ENCODE peak calls at places on chromosomes 12 and 14, in five cellular contexts. L is cardiac muscle cell, E is astrocyte of the spinal cord, T is Peyer's patch, G is cardiac fibroblast. R is an unnamed sample.

GRCh38 chr12:121748571-121749265 is 36.2 kb downstream of the TMEM120B start:
- DNase-seq in L (peak; percentile 88), E (peak; percentile 89), T (no peak), G (peak; percentile 86), R (peak; percentile 93)

GRCh38 chr12:105706321-105706972 is 376.0 kb downstream of the C12orf75 start:
- DNase-seq in L (no peak), E (peak; percentile 83), T (no peak), G (peak; percentile 68), R (peak; percentile 11)

GRCh38 chr12:125065753-125066570 is 727 bp downstream of the AACS start:
- DNase-seq in L (no peak), E (no peak), T (no peak), G (no peak), R (no peak)

GRCh38 chr12:4417471-4417870 is 28.1 kb downstream of the FGF6 start:
- DNase-seq in L (no peak), E (no peak), T (no peak), G (no peak), R (no peak)

GRCh38 chr14:103529383-103530365 is 678 bp downstream of the TRMT61A start:
- DNase-seq in L (no peak), E (no peak), T (no peak), G (no peak), R (no peak)

GRCh38 chr14:56754966-56755365 is 55.3 kb downstream of the OTX2 start:
- DNase-seq in L (no peak), E (no peak), T (no peak), G (no peak), R (no peak)

GRCh38 chr14:80653951-80654350 is 287.6 kb downstream of the CEP128 start:
- DNase-seq in L (no peak), E (no peak), T (no peak), G (no peak), R (no peak)

GRCh38 chr14:100020623-100021022 is 44.6 kb upstream of the EVL start:
- DNase-seq in L (no peak), E (no peak), T (no peak), G (no peak), R (no peak)

GRCh38 chr12:49912345-49912744 is 8.6 kb upstream of the FAIM2 start:
- DNase-seq in L (peak; percentile 41), E (no peak), T (no peak), G (no peak), R (no peak)

GRCh38 chr14:101315802-101316296 is 245.4 kb upstream of the DIO3 start:
- DNase-seq in L (no peak), E (no peak), T (no peak), G (no peak), R (peak; percentile 28)

GRCh38 chr14:88950069-88950468 is 125.6 kb downstream of the TTC8 start:
- DNase-seq in L (no peak), E (no peak), T (no peak), G (no peak), R (no peak)

GRCh38 chr14:95151561-95151960 is 5.8 kb downstream of the DICER1 start:
- DNase-seq in L (no peak), E (no peak), T (no peak), G (peak; percentile 29), R (peak; percentile 34)

GRCh38 chr14:85528080-85528881 is 1.7 kb upstream of the FLRT2 start:
- DNase-seq in L (peak; percentile 95), E (peak; percentile 93), T (no peak), G (peak; percentile 93), R (peak; percentile 92)

GRCh38 chr14:33692762-33693161 is 258.1 kb downstream of the EGLN3 start:
- DNase-seq in L (peak; percentile 72), E (peak; percentile 95), T (no peak), G (peak; percentile 89), R (peak; percentile 86)

GRCh38 chr12:93080994-93081809 is 152.1 kb upstream of the EEA1 start:
- DNase-seq in L (peak; percentile 74), E (peak; percentile 74), T (no peak), G (peak; percentile 61), R (no peak)

GRCh38 chr12:2692156-2692555 is 102.6 kb upstream of the FKBP4 start:
- DNase-seq in L (no peak), E (no peak), T (no peak), G (no peak), R (no peak)

GRCh38 chr12:70583251-70583650 is 54.0 kb downstream of the PTPRB start:
- DNase-seq in L (no peak), E (no peak), T (no peak), G (no peak), R (no peak)

GRCh38 chr14:53391156-53391555 is 238.0 kb upstream of the DDHD1 start:
- DNase-seq in L (peak; percentile 60), E (peak; percentile 66), T (no peak), G (peak; percentile 62), R (peak; percentile 93)

GRCh38 chr12:81502912-81503695 is 256.0 kb downstream of the PPFIA2 start:
- DNase-seq in L (peak; percentile 90), E (peak; percentile 94), T (no peak), G (peak; percentile 89), R (peak; percentile 94)

GRCh38 chr14:85409496-85410210 is 120.3 kb upstream of the FLRT2 start:
- DNase-seq in L (no peak), E (no peak), T (no peak), G (no peak), R (no peak)

GRCh38 chr12:110917467-110917866 is 2.9 kb downstream of the MYL2 start:
- DNase-seq in L (peak; percentile 86), E (peak; percentile 62), T (no peak), G (peak; percentile 84), R (peak; percentile 63)

GRCh38 chr14:97350894-97351713 is 553.9 kb downstream of the VRK1 start:
- DNase-seq in L (no peak), E (no peak), T (no peak), G (no peak), R (no peak)

GRCh38 chr12:109539508-109539907 is 33.8 kb downstream of the MMAB start:
- DNase-seq in L (peak; percentile 21), E (peak; percentile 67), T (no peak), G (peak; percentile 30), R (peak; percentile 75)

GRCh38 chr14:33307691-33308369 is 369.2 kb downstream of the NPAS3 start:
- DNase-seq in L (peak; percentile 69), E (peak; percentile 86), T (no peak), G (peak; percentile 72), R (peak; percentile 91)

GRCh38 chr12:6430124-6430989 is 14.4 kb upstream of the CD27 start:
- DNase-seq in L (peak; percentile 100), E (peak; percentile 87), T (peak; percentile 68), G (peak; percentile 99), R (peak; percentile 99)

GRCh38 chr14:103552011-103552797 is 10.3 kb downstream of the BAG5 start:
- DNase-seq in L (peak; percentile 33), E (peak; percentile 47), T (no peak), G (peak; percentile 45), R (peak; percentile 34)

GRCh38 chr12:70985850-70986249 is 65.3 kb upstream of the PTPRR start:
- DNase-seq in L (peak; percentile 75), E (peak; percentile 24), T (no peak), G (peak; percentile 92), R (peak; percentile 96)

GRCh38 chr14:42930058-42930457 is 1323.4 kb downstream of the LRFN5 start:
- DNase-seq in L (no peak), E (no peak), T (no peak), G (no peak), R (peak; percentile 4)

GRCh38 chr14:25121342-25122129 is 71.6 kb upstream of the STXBP6 start:
- DNase-seq in L (peak; percentile 90), E (peak; percentile 63), T (no peak), G (peak; percentile 86), R (peak; percentile 95)

GRCh38 chr12:70154960-70155589 is 88.2 kb upstream of the CNOT2 start:
- DNase-seq in L (peak; percentile 4), E (peak; percentile 27), T (no peak), G (peak; percentile 17), R (peak; percentile 37)

GRCh38 chr12:108797677-108798076 is 59.7 kb downstream of the SSH1 start:
- DNase-seq in L (no peak), E (no peak), T (no peak), G (no peak), R (no peak)

GRCh38 chr12:67025543-67026114 is 243.5 kb upstream of the CAND1 start:
- DNase-seq in L (peak; percentile 29), E (peak; percentile 34), T (no peak), G (peak; percentile 30), R (peak; percentile 21)

DNA sequence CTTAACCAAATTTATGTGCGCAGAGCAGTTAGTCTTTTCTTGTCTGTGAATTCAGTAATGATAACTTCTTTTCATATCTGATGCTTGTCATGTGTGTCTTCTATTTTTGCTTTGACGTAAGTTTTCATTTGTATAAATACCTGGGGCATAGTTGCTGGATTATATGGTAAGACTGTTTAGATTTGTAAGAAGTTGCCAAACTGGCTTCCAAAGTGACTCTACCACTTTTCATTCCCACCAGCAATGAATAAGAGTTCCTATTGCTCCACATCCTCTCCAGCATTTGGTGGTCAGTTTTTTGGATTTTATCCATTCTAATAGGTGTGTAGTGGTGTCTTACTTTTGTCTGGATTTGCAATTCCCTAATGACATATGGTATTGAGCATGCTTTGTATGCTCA is 8.9 kb downstream of the ZNF268 start:
- DNase-seq in L (no peak), E (no peak), T (no peak), G (no peak), R (no peak)
- H3K4me3 ChIP-seq in L (no peak overlapping the region), E (no peak overlapping the region), T (no peak overlapping the region), G (no peak overlapping the region), R (no peak overlapping the region)

DNA sequence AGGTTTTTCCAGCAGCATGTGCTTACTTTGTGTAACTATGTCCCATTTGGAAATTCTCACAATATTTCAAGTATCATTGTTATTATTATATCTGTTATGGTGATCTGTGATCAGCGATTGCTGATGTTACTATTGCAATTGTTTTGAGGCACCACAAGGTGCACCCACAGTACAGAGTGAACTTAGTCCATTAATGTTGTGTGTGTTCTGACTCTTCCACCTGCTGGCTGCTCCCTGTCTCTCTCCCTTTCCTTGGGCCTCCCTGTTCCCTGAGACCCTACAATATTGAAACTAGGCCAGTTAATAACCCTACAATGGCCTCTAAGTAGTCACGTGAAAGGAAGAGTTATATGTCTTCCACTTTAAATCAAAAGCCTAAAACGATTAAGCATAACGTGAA is 153.9 kb downstream of the PIK3C2G start:
- DNase-seq in L (no peak), E (no peak), T (no peak), G (no peak), R (no peak)
- TF ChIP-seq CTCF in L (no peak), E (no peak), T (no peak), G (no peak), R (no peak)

DNA sequence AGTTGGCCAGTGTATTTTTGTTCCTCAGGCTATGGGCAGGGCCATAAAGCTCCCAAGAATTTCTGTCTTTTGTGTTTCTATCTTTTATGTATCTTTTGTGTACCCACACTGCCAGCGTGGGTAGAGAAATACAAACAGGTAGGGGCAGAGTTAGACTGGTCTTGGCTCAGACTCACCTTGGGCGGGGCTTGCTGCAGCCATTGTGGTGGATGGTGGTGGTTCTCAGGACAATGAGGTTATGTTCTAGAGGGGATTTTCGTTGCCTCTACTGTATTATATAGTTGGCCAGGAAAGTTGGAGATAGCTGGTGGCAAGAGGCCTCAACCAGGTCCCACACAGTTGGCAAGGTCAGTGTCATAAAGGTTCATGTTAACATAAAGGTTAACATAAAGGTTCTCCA is 977.5 kb upstream of the LRFN5 start:
- DNase-seq in L (no peak), E (no peak), T (no peak), G (no peak), R (no peak)
- H3K4me3 ChIP-seq in L (peak overlapping the region; percentile 30), E (no peak overlapping the region), T (no peak overlapping the region), G (no peak overlapping the region), R (no peak overlapping the region)

DNA sequence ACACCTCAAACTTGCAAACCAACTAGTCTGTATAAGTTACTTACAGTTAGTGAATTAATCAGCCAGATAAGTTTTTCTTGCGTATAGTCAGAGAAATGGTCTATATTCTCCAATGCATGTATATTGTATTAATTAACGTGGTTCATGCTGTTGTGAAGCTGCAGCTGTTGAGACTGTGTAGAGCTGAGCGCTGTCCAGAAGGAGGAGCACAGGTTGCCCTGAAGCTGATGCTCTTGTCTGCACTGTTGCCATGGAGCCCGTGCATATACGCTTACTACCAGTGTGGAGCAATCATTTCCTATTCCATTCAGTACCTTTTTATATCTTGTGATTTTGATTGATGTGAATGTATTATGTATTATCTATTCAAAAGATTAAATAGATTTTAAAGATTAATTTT is 74.3 kb upstream of the ARID2 start:
- DNase-seq in L (peak; percentile 26), E (no peak), T (no peak), G (peak; percentile 30), R (peak; percentile 24)
- TF ChIP-seq CTCF in L (peak; percentile 8), E (no peak), T (peak; percentile 26), G (no peak), R (no peak)

R was measured in fibroblast of mammary gland.